ENCODE peak calls at places on chromosomes 1 and 21, in five cellular contexts. Q is thoracic aorta, C is GM23248, X is SJSA1, F is tibial artery. O is an unnamed sample. For H3K36me3, the result is how much of the 10 kb centered on the place peaks cover.

GRCh38 chr1:57067863-57068262 is 102.0 kb upstream of the C8B start:
- DNase-seq in Q (no peak), C (peak), X (no peak), F (no peak), O (no peak)

GRCh38 chr1:28417441-28418277 is 48.1 kb downstream of the PHACTR4 start:
- DNase-seq in Q (no peak), C (peak), X (peak), F (no peak), O (no peak)

GRCh38 chr1:86933562-86934377 is 19.3 kb downstream of the HS2ST1 start:
- DNase-seq in Q (no peak), C (no peak), X (no peak), F (no peak), O (no peak)

GRCh38 chr1:19465123-19465522 is 20.2 kb downstream of the CAPZB start:
- DNase-seq in Q (no peak), C (peak), X (no peak), F (no peak), O (no peak)

GRCh38 chr1:78722521-78722920 is 72.9 kb downstream of the IFI44 start:
- DNase-seq in Q (no peak), C (peak), X (no peak), F (no peak), O (no peak)

GRCh38 chr1:36199934-36200741 is 24.1 kb upstream of the THRAP3 start:
- DNase-seq in Q (no peak), C (peak), X (no peak), F (no peak), O (peak)

GRCh38 chr1:18765725-18766124 is 93.7 kb downstream of the TAS1R2 start:
- DNase-seq in Q (no peak), C (no peak), X (no peak), F (no peak), O (no peak)

GRCh38 chr1:4489486-4489885 is 164.9 kb upstream of the AJAP1 start:
- DNase-seq in Q (no peak), C (no peak), X (no peak), F (no peak), O (no peak)

GRCh38 chr1:41678141-41678878 is 193.8 kb upstream of the EDN2 start:
- DNase-seq in Q (no peak), C (peak), X (no peak), F (peak), O (no peak)

GRCh38 chr1:179034720-179035119 is 9.0 kb downstream of the FAM20B start:
- DNase-seq in Q (no peak), C (peak), X (no peak), F (no peak), O (no peak)

GRCh38 chr21:34922487-34922886 is 126.6 kb downstream of the RUNX1 start:
- DNase-seq in Q (no peak), C (no peak), X (no peak), F (no peak), O (no peak)

GRCh38 chr1:219190605-219191004 is 16.9 kb downstream of the LYPLAL1 start:
- DNase-seq in Q (no peak), C (no peak), X (no peak), F (no peak), O (no peak)

GRCh38 chr1:159879977-159880376 is 17.5 kb upstream of the VSIG8 start:
- DNase-seq in Q (no peak), C (peak), X (no peak), F (no peak), O (no peak)

GRCh38 chr1:87979079-87979478 is 650.4 kb downstream of the LMO4 start:
- DNase-seq in Q (no peak), C (no peak), X (no peak), F (no peak), O (no peak)

GRCh38 chr1:58997637-58998036 is 213.8 kb upstream of the JUN start:
- DNase-seq in Q (no peak), C (peak), X (no peak), F (no peak), O (no peak)

GRCh38 chr1:228162286-228163003 is 3.2 kb upstream of the IBA57 start:
- DNase-seq in Q (no peak), C (peak), X (no peak), F (no peak), O (peak)

GRCh38 chr1:57572016-57572415 is 148.2 kb upstream of the DAB1 start:
- DNase-seq in Q (no peak), C (no peak), X (no peak), F (no peak), O (no peak)

GRCh38 chr21:36589352-36589971 is 109.5 kb upstream of the SIM2 start:
- DNase-seq in Q (no peak), C (peak), X (no peak), F (no peak), O (peak)

GRCh38 chr1:163170331-163170730 is 32.4 kb downstream of the RGS5 start:
- DNase-seq in Q (no peak), C (peak), X (no peak), F (no peak), O (no peak)

GRCh38 chr1:228275435-228276342 is 67.8 kb downstream of the OBSCN start:
- DNase-seq in Q (peak), C (peak), X (peak), F (peak), O (peak)

GRCh38 chr21:39125752-39126485 is 57.3 kb downstream of the PSMG1 start:
- DNase-seq in Q (no peak), C (peak), X (no peak), F (peak), O (peak)

GRCh38 chr1:10688409-10688786 is 108.0 kb downstream of the CASZ1 start:
- DNase-seq in Q (no peak), C (no peak), X (no peak), F (no peak), O (no peak)

GRCh38 chr1:150973826-150974579 is 632 bp downstream of the CERS2 start:
- DNase-seq in Q (no peak), C (peak), X (no peak), F (peak), O (peak)

GRCh38 chr1:17010601-17011438 is 908 bp downstream of the ATP13A2 start:
- DNase-seq in Q (no peak), C (peak), X (no peak), F (peak), O (peak)

GRCh38 chr21:26405735-26406361 is 167.2 kb downstream of the CYYR1 start:
- DNase-seq in Q (no peak), C (peak), X (no peak), F (no peak), O (no peak)

GRCh38 chr1:185996211-185996610 is 262.0 kb downstream of the HMCN1 start:
- DNase-seq in Q (peak), C (peak), X (peak), F (peak), O (no peak)

GRCh38 chr1:154329551-154330131 is 4.3 kb downstream of the ATP8B2 start:
- DNase-seq in Q (no peak), C (peak), X (no peak), F (no peak), O (peak)

GRCh38 chr1:230327892-230328284 is 98.2 kb downstream of the PGBD5 start:
- DNase-seq in Q (no peak), C (no peak), X (no peak), F (no peak), O (peak)

GRCh38 chr1:171754381-171754705 is 12.5 kb upstream of the VAMP4 start:
- DNase-seq in Q (no peak), C (peak), X (no peak), F (no peak), O (peak)

GRCh38 chr21:42271065-42271464 is 44.1 kb downstream of the TFF3 start:
- DNase-seq in Q (no peak), C (no peak), X (no peak), F (no peak), O (no peak)

GRCh38 chr1:46413596-46413985 is 19.5 kb downstream of the FAAH start:
- DNase-seq in Q (no peak), C (peak), X (no peak), F (no peak), O (peak)

GRCh38 chr1:23013657-23014056 is 2.0 kb downstream of the TEX46 start:
- DNase-seq in Q (no peak), C (no peak), X (no peak), F (no peak), O (peak)

GRCh38 chr1:40936878-40937484 is 42.5 kb upstream of the CTPS1 start:
- DNase-seq in Q (no peak), C (peak), X (no peak), F (no peak), O (no peak)

GRCh38 chr1:225933072-225933471 is 7.9 kb downstream of the LEFTY2 start:
- DNase-seq in Q (no peak), C (peak), X (no peak), F (no peak), O (no peak)

GRCh38 chr21:37273911-37274690 is 7.0 kb upstream of the VPS26C start:
- DNase-seq in Q (no peak), C (no peak), X (no peak), F (no peak), O (peak)

GRCh38 chr1:225747566-225747965 is 30.1 kb upstream of the SRP9 start:
- DNase-seq in Q (no peak), C (peak), X (no peak), F (no peak), O (no peak)

GRCh38 chr1:198435044-198435443 is 105.4 kb downstream of the ATP6V1G3 start:
- DNase-seq in Q (no peak), C (no peak), X (no peak), F (no peak), O (no peak)

GRCh38 chr1:18137759-18138345 is 30.3 kb downstream of the IGSF21 start:
- DNase-seq in Q (no peak), C (no peak), X (no peak), F (no peak), O (no peak)

GRCh38 chr1:235213752-235214151 is 52.7 kb upstream of the RBM34 start:
- DNase-seq in Q (no peak), C (no peak), X (no peak), F (no peak), O (no peak)
- H3K36me3 ChIP-seq in Q (under half), C (under half), X (under half), F (half or more), O (under half)

DNA sequence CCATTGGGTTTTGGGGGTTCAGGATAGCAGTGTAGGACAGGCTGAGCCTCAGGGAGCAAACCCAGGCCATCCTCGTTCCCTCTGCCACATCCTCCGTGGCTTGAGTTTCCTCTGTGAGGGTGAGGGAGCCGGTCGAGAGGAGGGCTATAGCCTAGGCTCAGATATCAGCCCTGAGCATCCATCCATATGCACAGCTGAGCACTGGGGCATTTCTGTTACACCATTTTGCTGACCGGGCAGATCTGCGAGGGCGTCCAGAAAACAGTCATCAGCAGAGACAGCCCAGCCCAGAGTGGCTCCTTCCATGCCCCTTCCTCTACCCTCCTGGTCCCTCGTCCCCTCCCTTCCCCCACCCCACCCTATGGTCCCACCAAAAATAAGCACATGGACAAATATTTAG is 53.5 kb downstream of the PTPRF start:
- DNase-seq in Q (no peak), C (no peak), X (no peak), F (no peak), O (no peak)
- H3K36me3 ChIP-seq in Q (under half), C (under half), X (under half), F (half or more), O (under half)

GRCh38 chr1:33986389-33987095 is 122.7 kb downstream of the HMGB4 start:
- DNase-seq in Q (peak), C (peak), X (no peak), F (peak), O (no peak)
- H3K36me3 ChIP-seq in Q (under half), C (under half), X (under half), F (under half), O (under half)

DNA sequence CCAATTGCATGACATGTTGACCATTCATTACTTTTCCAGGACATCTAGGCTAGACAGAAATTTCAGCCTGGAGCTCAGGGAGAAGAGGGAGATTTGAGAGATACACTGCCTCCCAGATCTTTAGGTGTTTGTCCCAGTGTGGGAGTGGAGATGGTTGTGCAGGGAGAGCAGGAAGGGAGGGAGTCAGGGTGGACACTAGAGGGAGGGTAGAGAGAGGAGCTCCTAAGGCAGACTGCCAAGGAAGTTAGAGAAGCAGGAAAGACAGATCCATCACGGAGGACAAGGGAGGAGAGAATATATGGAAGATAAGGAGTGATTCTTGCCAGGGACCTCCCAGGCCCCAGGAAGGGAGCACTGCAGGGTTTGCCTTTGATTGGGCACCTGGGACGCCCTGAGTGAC is 8.7 kb downstream of the CDCA8 start:
- DNase-seq in Q (no peak), C (no peak), X (no peak), F (no peak), O (no peak)
- H3K36me3 ChIP-seq in Q (under half), C (under half), X (half or more), F (under half), O (half or more)

GRCh38 chr1:100279358-100279923 is 13.4 kb downstream of the RTCA start:
- DNase-seq in Q (no peak), C (no peak), X (no peak), F (no peak), O (no peak)

GRCh38 chr1:100279954-100280682 is 14.1 kb downstream of the RTCA start:
- DNase-seq in Q (no peak), C (no peak), X (no peak), F (no peak), O (no peak)

DNA sequence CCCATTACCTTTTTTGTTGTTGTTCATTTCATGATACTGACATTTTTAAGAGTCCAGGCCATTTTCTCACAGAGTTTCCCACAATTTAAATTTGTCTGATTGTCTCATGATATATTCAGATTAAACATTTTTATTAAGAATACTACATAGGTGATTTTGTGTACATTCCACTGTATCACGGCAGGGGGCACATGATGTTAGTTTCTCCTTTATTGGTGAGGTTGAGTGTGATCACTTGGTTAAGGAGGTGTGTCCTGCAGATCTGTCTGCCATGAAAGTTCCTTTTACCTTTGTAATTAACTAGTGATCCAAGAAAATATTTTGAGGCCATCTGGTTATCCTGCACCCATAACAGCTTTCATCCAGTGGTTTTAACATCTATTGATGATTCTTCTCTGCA is 11.8 kb downstream of the RTCA start:
- DNase-seq in Q (no peak), C (peak), X (no peak), F (no peak), O (no peak)
- H3K36me3 ChIP-seq in Q (under half), C (half or more), X (half or more), F (half or more), O (under half)

DNA sequence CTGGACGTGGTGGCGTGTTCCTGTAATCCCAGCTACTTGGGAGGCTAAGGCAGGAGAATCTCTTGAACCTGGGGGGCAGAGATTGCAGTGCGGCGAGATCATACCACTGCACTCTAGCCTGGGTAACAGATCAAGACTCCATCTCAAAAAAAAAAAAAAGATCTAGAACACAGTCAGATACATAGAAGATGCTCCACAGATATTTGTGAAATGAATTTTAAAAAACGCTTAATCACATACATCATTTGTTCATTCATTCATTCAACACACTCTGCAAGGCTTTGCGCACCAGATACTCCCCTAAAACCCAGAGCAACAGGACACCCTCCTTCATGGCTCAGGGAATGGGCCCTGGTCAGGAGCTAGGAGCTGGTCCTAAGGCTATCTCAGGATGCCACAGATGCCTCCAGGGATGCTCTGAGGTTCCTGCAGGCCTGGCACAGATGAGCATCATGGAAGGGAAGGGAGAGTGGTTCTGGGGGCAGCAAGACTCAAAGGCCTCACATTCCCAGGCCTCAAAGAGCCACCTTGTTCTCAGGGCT is 6.4 kb downstream of the HSPG2 start:
- DNase-seq in Q (no peak), C (no peak), X (no peak), F (no peak), O (no peak)
- H3K36me3 ChIP-seq in Q (under half), C (under half), X (under half), F (under half), O (under half)

DNA sequence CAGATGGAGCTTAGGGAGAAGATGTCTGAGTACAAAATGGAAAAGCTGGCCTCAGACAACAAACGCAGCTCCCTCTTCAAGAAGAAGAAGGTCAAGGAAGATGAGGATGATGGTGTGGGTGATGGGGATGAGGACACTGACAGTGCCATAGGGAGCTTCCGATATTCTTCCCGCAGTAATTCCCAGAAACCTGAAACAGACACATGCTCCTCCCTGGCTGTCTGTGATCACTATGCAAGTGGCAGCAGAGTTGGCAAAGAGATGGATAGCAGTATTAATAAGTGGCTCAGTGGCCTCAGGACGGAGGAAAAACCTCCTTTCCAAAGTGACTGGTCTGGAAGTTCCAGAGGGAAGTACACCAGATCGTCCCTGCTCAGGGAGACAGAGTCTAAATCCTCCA is 33.8 kb downstream of the STYXL2 start:
- DNase-seq in Q (no peak), C (no peak), X (no peak), F (no peak), O (no peak)
- H3K36me3 ChIP-seq in Q (under half), C (under half), X (under half), F (under half), O (under half)